ENCODE peak calls at places on chromosomes 13 and 19, in seven cellular contexts. D is sigmoid colon, L is colonic mucosa, X is AG09309, G is A549, U is cardiac fibroblast, S is neural crest cell. R is an unnamed sample.

GRCh38 chr19:1690570-1691307 is 38.3 kb upstream of the TCF3 start:
- DNase-seq in D (no peak), L (peak; percentile 64), X (no peak), G (no peak), U (no peak), S (peak; percentile 60), R (no peak)

GRCh38 chr13:29743229-29743786 is 107.1 kb downstream of the UBL3 start:
- DNase-seq in D (peak; percentile 96), L (no peak), X (peak; percentile 93), G (no peak), U (no peak), S (no peak), R (no peak)

GRCh38 chr19:2233601-2234280 is 2.4 kb downstream of the PLEKHJ1 start:
- DNase-seq in D (no peak), L (no peak), X (no peak), G (no peak), U (no peak), S (no peak), R (no peak)

GRCh38 chr13:79374578-79374977 is 31.5 kb downstream of the RBM26 start:
- DNase-seq in D (no peak), L (no peak), X (no peak), G (no peak), U (no peak), S (no peak), R (no peak)

GRCh38 chr13:106532111-106532929 is 3.1 kb downstream of the EFNB2 start:
- DNase-seq in D (no peak), L (peak; percentile 37), X (no peak), G (no peak), U (peak; percentile 22), S (no peak), R (peak; percentile 28)

GRCh38 chr13:48159436-48160225 is 64.7 kb upstream of the MED4 start:
- DNase-seq in D (no peak), L (no peak), X (no peak), G (no peak), U (peak; percentile 31), S (no peak), R (no peak)

GRCh38 chr13:33934936-33935510 is 117.1 kb downstream of the RFC3 start:
- DNase-seq in D (no peak), L (no peak), X (no peak), G (no peak), U (no peak), S (no peak), R (no peak)

GRCh38 chr19:51246153-51246552 is 4.7 kb upstream of the SIGLECL1 start:
- DNase-seq in D (no peak), L (no peak), X (no peak), G (no peak), U (peak; percentile 7), S (no peak), R (no peak)

GRCh38 chr19:38665950-38666661 is 18.7 kb downstream of the ACTN4 start:
- DNase-seq in D (peak; percentile 77), L (no peak), X (no peak), G (peak; percentile 86), U (peak; percentile 67), S (no peak), R (no peak)

GRCh38 chr13:46181799-46182490 is at the start of gene LCP1:
- DNase-seq in D (no peak), L (peak; percentile 41), X (no peak), G (no peak), U (no peak), S (no peak), R (no peak)

GRCh38 chr13:81498969-81499368 is 1158.0 kb upstream of the SPRY2 start:
- DNase-seq in D (no peak), L (no peak), X (no peak), G (no peak), U (no peak), S (no peak), R (no peak)

GRCh38 chr13:70090036-70090723 is 17.4 kb upstream of the ATXN8OS start:
- DNase-seq in D (no peak), L (no peak), X (no peak), G (no peak), U (no peak), S (no peak), R (no peak)

GRCh38 chr19:45499196-45500180 is 1.2 kb downstream of the PPM1N start:
- DNase-seq in D (no peak), L (peak; percentile 78), X (no peak), G (peak; percentile 67), U (peak; percentile 39), S (peak; percentile 23), R (peak; percentile 80)

GRCh38 chr13:102846261-102847015 is 606 bp downstream of the ERCC5 start:
- DNase-seq in D (peak; percentile 73), L (peak; percentile 57), X (no peak), G (peak; percentile 21), U (peak; percentile 55), S (peak; percentile 7), R (no peak)

GRCh38 chr19:6801397-6802086 is 29.0 kb downstream of the VAV1 start:
- DNase-seq in D (peak; percentile 82), L (peak; percentile 64), X (no peak), G (peak; percentile 87), U (peak; percentile 15), S (no peak), R (no peak)

GRCh38 chr13:21310220-21310619 is 133.8 kb downstream of the MRPL57 start:
- DNase-seq in D (no peak), L (no peak), X (peak; percentile 11), G (no peak), U (no peak), S (no peak), R (no peak)

GRCh38 chr13:112102243-112102642 is 35.3 kb downstream of the SOX1 start:
- DNase-seq in D (peak; percentile 40), L (no peak), X (no peak), G (no peak), U (no peak), S (no peak), R (no peak)

GRCh38 chr13:39415403-39415802 is 187.6 kb downstream of the LHFPL6 start:
- DNase-seq in D (peak; percentile 77), L (peak; percentile 20), X (no peak), G (peak; percentile 24), U (peak; percentile 69), S (peak; percentile 26), R (peak; percentile 34)
- TF ChIP-seq CTCF in D (no peak), L (no peak), X (peak; percentile 71), G (peak; percentile 28), U (peak; percentile 70), S (peak; percentile 50), R (no peak)

DNA sequence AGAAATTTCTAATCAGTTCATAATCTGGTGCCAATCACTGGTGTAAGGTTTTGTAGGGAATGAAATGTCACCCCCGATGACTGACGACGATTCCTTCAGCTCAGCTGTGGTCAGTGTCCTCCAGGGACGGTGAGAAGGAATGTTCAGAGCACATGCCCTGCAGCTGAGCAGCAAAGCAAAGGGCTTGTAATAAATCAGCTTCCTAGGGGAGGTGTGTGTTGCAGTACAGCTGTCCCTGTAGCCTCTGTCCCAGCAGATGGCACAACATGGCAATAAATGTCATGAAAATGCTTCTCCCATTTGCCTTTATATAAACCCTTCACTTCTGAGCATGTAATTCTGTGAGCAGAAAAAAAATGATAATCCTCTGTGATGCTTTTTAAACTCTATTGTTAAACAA is 102.4 kb downstream of the FAM216B start:
- DNase-seq in D (no peak), L (peak; percentile 23), X (no peak), G (peak; percentile 21), U (peak; percentile 82), S (no peak), R (peak; percentile 74)
- TF ChIP-seq CTCF in D (no peak), L (no peak), X (no peak), G (peak; percentile 20), U (peak; percentile 12), S (no peak), R (no peak)

GRCh38 chr19:11451942-11452813 is 16.7 kb downstream of the PRKCSH start:
- DNase-seq in D (no peak), L (no peak), X (no peak), G (no peak), U (no peak), S (no peak), R (peak; percentile 55)

GRCh38 chr19:11451327-11451941 is 16.0 kb downstream of the PRKCSH start:
- DNase-seq in D (no peak), L (no peak), X (no peak), G (no peak), U (no peak), S (no peak), R (no peak)

GRCh38 chr19:11456659-11457058 is 21.2 kb downstream of the PRKCSH start:
- DNase-seq in D (no peak), L (no peak), X (no peak), G (no peak), U (no peak), S (no peak), R (no peak)

GRCh38 chr19:11452814-11453335 is 17.4 kb downstream of the PRKCSH start:
- DNase-seq in D (no peak), L (no peak), X (no peak), G (no peak), U (no peak), S (no peak), R (no peak)

DNA sequence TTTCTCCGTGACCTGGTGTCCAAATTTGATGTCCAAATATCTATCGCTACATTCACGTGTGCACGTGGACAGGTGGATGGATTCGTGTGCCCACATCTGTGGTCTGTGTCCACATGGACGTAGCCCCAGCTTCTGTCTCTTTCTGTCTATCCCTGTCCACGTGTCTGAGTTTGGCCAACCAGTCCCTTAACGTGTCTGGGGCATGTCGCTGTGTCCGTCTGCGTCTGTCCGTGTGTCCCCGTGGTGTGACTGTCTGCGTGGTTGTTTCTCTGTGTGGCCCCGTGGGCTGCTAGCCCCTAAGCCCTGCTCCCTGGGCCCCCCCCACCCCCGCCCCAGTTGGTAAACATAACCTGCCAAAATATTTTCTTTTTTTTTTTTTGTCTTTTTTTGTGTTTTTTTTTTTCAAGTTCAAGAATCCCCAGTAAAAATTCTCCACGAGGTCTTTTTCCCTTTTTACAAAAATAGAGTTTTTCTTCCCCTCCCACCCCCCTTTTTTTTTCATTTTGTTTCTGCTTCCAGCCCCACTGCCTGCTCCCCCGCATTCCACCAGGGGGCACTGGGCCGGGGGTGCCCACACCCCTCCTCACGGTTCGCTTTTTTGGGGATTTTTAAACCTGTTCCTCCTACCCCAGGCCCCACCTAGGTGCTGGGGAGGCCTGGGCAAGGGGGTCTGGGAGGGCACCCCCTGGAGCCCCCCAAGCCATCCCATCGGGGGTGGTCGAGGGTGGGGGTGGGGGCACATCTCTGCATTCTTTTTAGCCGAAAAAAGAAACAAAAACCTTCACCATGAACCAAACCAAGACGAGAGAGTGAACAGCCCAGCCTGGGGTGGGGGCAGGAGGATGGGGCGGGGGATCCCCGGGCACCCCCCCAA is 18.3 kb downstream of the PRKCSH start:
- DNase-seq in D (no peak), L (no peak), X (no peak), G (no peak), U (no peak), S (no peak), R (peak; percentile 54)
- TF ChIP-seq CTCF in D (no peak), L (no peak), X (peak; percentile 33), G (peak; percentile 11), U (peak; percentile 47), S (peak; percentile 52), R (peak; percentile 58)

DNA sequence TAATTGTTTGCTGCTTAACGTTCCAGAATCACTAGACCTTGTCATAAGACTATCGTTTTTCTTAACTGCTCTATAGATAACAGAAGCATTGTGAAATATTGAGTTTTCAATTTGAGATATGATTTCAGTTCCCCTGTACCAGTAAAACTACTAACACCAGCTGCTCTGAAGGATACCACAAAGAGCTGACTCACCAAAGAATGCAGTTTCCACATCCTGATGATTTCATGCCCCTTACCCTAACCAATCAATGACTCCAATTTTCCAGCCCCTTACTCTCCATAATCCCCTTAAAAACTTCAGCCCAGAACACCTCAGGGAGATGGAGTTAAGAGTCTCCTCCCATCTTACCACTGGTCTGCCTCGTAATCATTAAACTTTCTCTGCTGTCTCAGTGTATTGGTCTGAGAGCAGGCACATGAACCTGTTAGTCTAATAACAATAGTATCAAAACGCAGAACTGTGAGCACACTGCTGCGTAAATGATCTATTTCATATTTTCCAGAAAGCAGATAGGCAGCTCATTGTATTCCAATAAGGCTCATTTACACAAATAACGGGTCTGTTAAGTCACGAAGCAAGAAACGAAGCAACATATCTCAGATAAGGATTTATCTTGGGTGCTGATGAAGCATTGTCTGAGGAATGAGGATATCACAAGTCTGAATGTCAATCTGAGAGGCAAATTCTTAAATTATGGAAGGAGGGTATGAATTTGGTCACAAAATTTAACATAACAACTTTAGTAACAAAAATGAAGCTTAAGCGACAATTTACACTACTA is 14.1 kb upstream of the CCNA1 start:
- DNase-seq in D (no peak), L (no peak), X (no peak), G (no peak), U (peak; percentile 75), S (no peak), R (no peak)
- TF ChIP-seq CTCF in D (no peak), L (no peak), X (no peak), G (no peak), U (no peak), S (no peak), R (no peak)

R was measured in glutamatergic neuron.